ENCODE peak calls at places on chromosome 7, in five cellular contexts. One of them, this sample, is unnamed.

GRCh38 chr7:26653966-26654365 is 210.4 kb downstream of the SKAP2 start:
- DNase-seq in stimulated activated CD4-positive, alpha-beta T cell treated with anti-CD3 and anti-CD28 coated beads, Interleukin-12 subunit alpha, Interleukin-12 subunit beta, amount 100 ng/mL, for 4 hours: no peak
- DNase-seq in bronchial epithelial cell: no peak
- DNase-seq in NCI-H1417: no peak
- DNase-seq in activated naive CD4-positive, alpha-beta T cell: no peak
- DNase-seq in this sample: no peak

GRCh38 chr7:56447864-56448693 is 331.9 kb upstream of the NUPR2 start:
- DNase-seq in stimulated activated CD4-positive, alpha-beta T cell treated with anti-CD3 and anti-CD28 coated beads, Interleukin-12 subunit alpha, Interleukin-12 subunit beta, amount 100 ng/mL, for 4 hours: no peak
- DNase-seq in bronchial epithelial cell: no peak
- DNase-seq in NCI-H1417: no peak
- DNase-seq in activated naive CD4-positive, alpha-beta T cell: no peak
- DNase-seq in this sample: no peak

GRCh38 chr7:2432910-2433712 is 29.7 kb downstream of the CHST12 start:
- DNase-seq in stimulated activated CD4-positive, alpha-beta T cell treated with anti-CD3 and anti-CD28 coated beads, Interleukin-12 subunit alpha, Interleukin-12 subunit beta, amount 100 ng/mL, for 4 hours: no peak
- DNase-seq in bronchial epithelial cell: no peak
- DNase-seq in NCI-H1417: no peak
- DNase-seq in activated naive CD4-positive, alpha-beta T cell: no peak
- DNase-seq in this sample: no peak

GRCh38 chr7:5792268-5792667 is 10.8 kb upstream of the RNF216 start:
- DNase-seq in stimulated activated CD4-positive, alpha-beta T cell treated with anti-CD3 and anti-CD28 coated beads, Interleukin-12 subunit alpha, Interleukin-12 subunit beta, amount 100 ng/mL, for 4 hours: no peak
- DNase-seq in bronchial epithelial cell: no peak
- DNase-seq in NCI-H1417: no peak
- DNase-seq in activated naive CD4-positive, alpha-beta T cell: no peak
- DNase-seq in this sample: no peak

GRCh38 chr7:128879939-128880746 is 17.5 kb downstream of the ATP6V1F start:
- DNase-seq in stimulated activated CD4-positive, alpha-beta T cell treated with anti-CD3 and anti-CD28 coated beads, Interleukin-12 subunit alpha, Interleukin-12 subunit beta, amount 100 ng/mL, for 4 hours: no peak
- DNase-seq in bronchial epithelial cell: peak
- DNase-seq in NCI-H1417: peak
- DNase-seq in activated naive CD4-positive, alpha-beta T cell: no peak
- DNase-seq in this sample: no peak

GRCh38 chr7:1223196-1224092 is 9.2 kb upstream of the UNCX start:
- DNase-seq in stimulated activated CD4-positive, alpha-beta T cell treated with anti-CD3 and anti-CD28 coated beads, Interleukin-12 subunit alpha, Interleukin-12 subunit beta, amount 100 ng/mL, for 4 hours: no peak
- DNase-seq in bronchial epithelial cell: no peak
- DNase-seq in NCI-H1417: no peak
- DNase-seq in activated naive CD4-positive, alpha-beta T cell: no peak
- DNase-seq in this sample: no peak

GRCh38 chr7:14020339-14020900 is 31.0 kb upstream of the ETV1 start:
- DNase-seq in stimulated activated CD4-positive, alpha-beta T cell treated with anti-CD3 and anti-CD28 coated beads, Interleukin-12 subunit alpha, Interleukin-12 subunit beta, amount 100 ng/mL, for 4 hours: no peak
- DNase-seq in bronchial epithelial cell: peak
- DNase-seq in NCI-H1417: no peak
- DNase-seq in activated naive CD4-positive, alpha-beta T cell: no peak
- DNase-seq in this sample: no peak

GRCh38 chr7:25944777-25945176 is 207.2 kb upstream of the NFE2L3 start:
- DNase-seq in stimulated activated CD4-positive, alpha-beta T cell treated with anti-CD3 and anti-CD28 coated beads, Interleukin-12 subunit alpha, Interleukin-12 subunit beta, amount 100 ng/mL, for 4 hours: no peak
- DNase-seq in bronchial epithelial cell: no peak
- DNase-seq in NCI-H1417: no peak
- DNase-seq in activated naive CD4-positive, alpha-beta T cell: no peak
- DNase-seq in this sample: no peak

GRCh38 chr7:139118234-139118802 is 8.8 kb upstream of the ZC3HAV1 start:
- DNase-seq in stimulated activated CD4-positive, alpha-beta T cell treated with anti-CD3 and anti-CD28 coated beads, Interleukin-12 subunit alpha, Interleukin-12 subunit beta, amount 100 ng/mL, for 4 hours: no peak
- DNase-seq in bronchial epithelial cell: peak
- DNase-seq in NCI-H1417: no peak
- DNase-seq in activated naive CD4-positive, alpha-beta T cell: no peak
- DNase-seq in this sample: no peak

GRCh38 chr7:28096713-28097112 is 83.9 kb downstream of the JAZF1 start:
- DNase-seq in stimulated activated CD4-positive, alpha-beta T cell treated with anti-CD3 and anti-CD28 coated beads, Interleukin-12 subunit alpha, Interleukin-12 subunit beta, amount 100 ng/mL, for 4 hours: peak
- DNase-seq in bronchial epithelial cell: peak
- DNase-seq in NCI-H1417: peak
- DNase-seq in activated naive CD4-positive, alpha-beta T cell: no peak
- DNase-seq in this sample: no peak

GRCh38 chr7:3673524-3673923 is 372.5 kb downstream of the SDK1 start:
- DNase-seq in stimulated activated CD4-positive, alpha-beta T cell treated with anti-CD3 and anti-CD28 coated beads, Interleukin-12 subunit alpha, Interleukin-12 subunit beta, amount 100 ng/mL, for 4 hours: peak
- DNase-seq in bronchial epithelial cell: peak
- DNase-seq in NCI-H1417: no peak
- DNase-seq in activated naive CD4-positive, alpha-beta T cell: peak
- DNase-seq in this sample: no peak

GRCh38 chr7:115689941-115690340 is 340.6 kb downstream of the TFEC start:
- DNase-seq in stimulated activated CD4-positive, alpha-beta T cell treated with anti-CD3 and anti-CD28 coated beads, Interleukin-12 subunit alpha, Interleukin-12 subunit beta, amount 100 ng/mL, for 4 hours: no peak
- DNase-seq in bronchial epithelial cell: no peak
- DNase-seq in NCI-H1417: no peak
- DNase-seq in activated naive CD4-positive, alpha-beta T cell: no peak
- DNase-seq in this sample: no peak

GRCh38 chr7:33853361-33854062 is 51.8 kb upstream of the BMPER start:
- DNase-seq in stimulated activated CD4-positive, alpha-beta T cell treated with anti-CD3 and anti-CD28 coated beads, Interleukin-12 subunit alpha, Interleukin-12 subunit beta, amount 100 ng/mL, for 4 hours: no peak
- DNase-seq in bronchial epithelial cell: no peak
- DNase-seq in NCI-H1417: no peak
- DNase-seq in activated naive CD4-positive, alpha-beta T cell: no peak
- DNase-seq in this sample: no peak

GRCh38 chr7:135979674-135980660 is 2.8 kb upstream of the MTPN start:
- DNase-seq in stimulated activated CD4-positive, alpha-beta T cell treated with anti-CD3 and anti-CD28 coated beads, Interleukin-12 subunit alpha, Interleukin-12 subunit beta, amount 100 ng/mL, for 4 hours: no peak
- DNase-seq in bronchial epithelial cell: peak
- DNase-seq in NCI-H1417: no peak
- DNase-seq in activated naive CD4-positive, alpha-beta T cell: no peak
- DNase-seq in this sample: no peak

GRCh38 chr7:7108931-7109330 is 73.4 kb upstream of the C1GALT1 start:
- DNase-seq in stimulated activated CD4-positive, alpha-beta T cell treated with anti-CD3 and anti-CD28 coated beads, Interleukin-12 subunit alpha, Interleukin-12 subunit beta, amount 100 ng/mL, for 4 hours: no peak
- DNase-seq in bronchial epithelial cell: no peak
- DNase-seq in NCI-H1417: no peak
- DNase-seq in activated naive CD4-positive, alpha-beta T cell: no peak
- DNase-seq in this sample: no peak

GRCh38 chr7:2864204-2864985 is 20.3 kb upstream of the GNA12 start:
- DNase-seq in stimulated activated CD4-positive, alpha-beta T cell treated with anti-CD3 and anti-CD28 coated beads, Interleukin-12 subunit alpha, Interleukin-12 subunit beta, amount 100 ng/mL, for 4 hours: no peak
- DNase-seq in bronchial epithelial cell: peak
- DNase-seq in NCI-H1417: no peak
- DNase-seq in activated naive CD4-positive, alpha-beta T cell: no peak
- DNase-seq in this sample: no peak

GRCh38 chr7:13047061-13047460 is 359.6 kb downstream of the ARL4A start:
- DNase-seq in stimulated activated CD4-positive, alpha-beta T cell treated with anti-CD3 and anti-CD28 coated beads, Interleukin-12 subunit alpha, Interleukin-12 subunit beta, amount 100 ng/mL, for 4 hours: no peak
- DNase-seq in bronchial epithelial cell: no peak
- DNase-seq in NCI-H1417: no peak
- DNase-seq in activated naive CD4-positive, alpha-beta T cell: no peak
- DNase-seq in this sample: no peak

GRCh38 chr7:152860302-152860701 is 100.8 kb downstream of the ACTR3B start:
- DNase-seq in stimulated activated CD4-positive, alpha-beta T cell treated with anti-CD3 and anti-CD28 coated beads, Interleukin-12 subunit alpha, Interleukin-12 subunit beta, amount 100 ng/mL, for 4 hours: no peak
- DNase-seq in bronchial epithelial cell: no peak
- DNase-seq in NCI-H1417: no peak
- DNase-seq in activated naive CD4-positive, alpha-beta T cell: no peak
- DNase-seq in this sample: no peak

GRCh38 chr7:158976468-158976848 is 120.1 kb downstream of the DYNC2I1 start:
- DNase-seq in stimulated activated CD4-positive, alpha-beta T cell treated with anti-CD3 and anti-CD28 coated beads, Interleukin-12 subunit alpha, Interleukin-12 subunit beta, amount 100 ng/mL, for 4 hours: no peak
- DNase-seq in bronchial epithelial cell: no peak
- DNase-seq in NCI-H1417: no peak
- DNase-seq in activated naive CD4-positive, alpha-beta T cell: no peak
- DNase-seq in this sample: no peak

GRCh38 chr7:5419523-5420107 is 4.0 kb downstream of the TNRC18 start:
- DNase-seq in stimulated activated CD4-positive, alpha-beta T cell treated with anti-CD3 and anti-CD28 coated beads, Interleukin-12 subunit alpha, Interleukin-12 subunit beta, amount 100 ng/mL, for 4 hours: no peak
- DNase-seq in bronchial epithelial cell: no peak
- DNase-seq in NCI-H1417: no peak
- DNase-seq in activated naive CD4-positive, alpha-beta T cell: no peak
- DNase-seq in this sample: no peak

GRCh38 chr7:68078311-68078710 is 1081.7 kb downstream of the TYW1 start:
- DNase-seq in stimulated activated CD4-positive, alpha-beta T cell treated with anti-CD3 and anti-CD28 coated beads, Interleukin-12 subunit alpha, Interleukin-12 subunit beta, amount 100 ng/mL, for 4 hours: no peak
- DNase-seq in bronchial epithelial cell: no peak
- DNase-seq in NCI-H1417: no peak
- DNase-seq in activated naive CD4-positive, alpha-beta T cell: no peak
- DNase-seq in this sample: no peak

GRCh38 chr7:157943561-157943960 is 606.8 kb downstream of the DNAJB6 start:
- DNase-seq in stimulated activated CD4-positive, alpha-beta T cell treated with anti-CD3 and anti-CD28 coated beads, Interleukin-12 subunit alpha, Interleukin-12 subunit beta, amount 100 ng/mL, for 4 hours: no peak
- DNase-seq in bronchial epithelial cell: no peak
- DNase-seq in NCI-H1417: no peak
- DNase-seq in activated naive CD4-positive, alpha-beta T cell: no peak
- DNase-seq in this sample: no peak

GRCh38 chr7:47358357-47358756 is 223.6 kb downstream of the TNS3 start:
- DNase-seq in stimulated activated CD4-positive, alpha-beta T cell treated with anti-CD3 and anti-CD28 coated beads, Interleukin-12 subunit alpha, Interleukin-12 subunit beta, amount 100 ng/mL, for 4 hours: no peak
- DNase-seq in bronchial epithelial cell: no peak
- DNase-seq in NCI-H1417: no peak
- DNase-seq in activated naive CD4-positive, alpha-beta T cell: no peak
- DNase-seq in this sample: no peak

GRCh38 chr7:41478187-41478586 is 224.7 kb downstream of the INHBA start:
- DNase-seq in stimulated activated CD4-positive, alpha-beta T cell treated with anti-CD3 and anti-CD28 coated beads, Interleukin-12 subunit alpha, Interleukin-12 subunit beta, amount 100 ng/mL, for 4 hours: no peak
- DNase-seq in bronchial epithelial cell: no peak
- DNase-seq in NCI-H1417: no peak
- DNase-seq in activated naive CD4-positive, alpha-beta T cell: no peak
- DNase-seq in this sample: no peak

GRCh38 chr7:92246363-92247101 is 758 bp downstream of the ANKIB1 start:
- DNase-seq in stimulated activated CD4-positive, alpha-beta T cell treated with anti-CD3 and anti-CD28 coated beads, Interleukin-12 subunit alpha, Interleukin-12 subunit beta, amount 100 ng/mL, for 4 hours: peak
- DNase-seq in bronchial epithelial cell: peak
- DNase-seq in NCI-H1417: peak
- DNase-seq in activated naive CD4-positive, alpha-beta T cell: no peak
- DNase-seq in this sample: peak

GRCh38 chr7:29565634-29565981 is 2.0 kb downstream of the PRR15 start:
- DNase-seq in stimulated activated CD4-positive, alpha-beta T cell treated with anti-CD3 and anti-CD28 coated beads, Interleukin-12 subunit alpha, Interleukin-12 subunit beta, amount 100 ng/mL, for 4 hours: no peak
- DNase-seq in bronchial epithelial cell: no peak
- DNase-seq in NCI-H1417: no peak
- DNase-seq in activated naive CD4-positive, alpha-beta T cell: no peak
- DNase-seq in this sample: no peak

GRCh38 chr7:81111781-81112540 is 193.1 kb upstream of the SEMA3C start:
- DNase-seq in stimulated activated CD4-positive, alpha-beta T cell treated with anti-CD3 and anti-CD28 coated beads, Interleukin-12 subunit alpha, Interleukin-12 subunit beta, amount 100 ng/mL, for 4 hours: no peak
- DNase-seq in bronchial epithelial cell: no peak
- DNase-seq in NCI-H1417: no peak
- DNase-seq in activated naive CD4-positive, alpha-beta T cell: no peak
- DNase-seq in this sample: no peak

GRCh38 chr7:66403562-66403961 is 198.4 kb downstream of the TPST1 start:
- DNase-seq in stimulated activated CD4-positive, alpha-beta T cell treated with anti-CD3 and anti-CD28 coated beads, Interleukin-12 subunit alpha, Interleukin-12 subunit beta, amount 100 ng/mL, for 4 hours: no peak
- DNase-seq in bronchial epithelial cell: no peak
- DNase-seq in NCI-H1417: no peak
- DNase-seq in activated naive CD4-positive, alpha-beta T cell: no peak
- DNase-seq in this sample: no peak

GRCh38 chr7:88396295-88396947 is 89.7 kb upstream of the STEAP4 start:
- DNase-seq in stimulated activated CD4-positive, alpha-beta T cell treated with anti-CD3 and anti-CD28 coated beads, Interleukin-12 subunit alpha, Interleukin-12 subunit beta, amount 100 ng/mL, for 4 hours: no peak
- DNase-seq in bronchial epithelial cell: no peak
- DNase-seq in NCI-H1417: no peak
- DNase-seq in activated naive CD4-positive, alpha-beta T cell: no peak
- DNase-seq in this sample: no peak

GRCh38 chr7:150368884-150369739 is 490 bp downstream of the REPIN1 start:
- DNase-seq in stimulated activated CD4-positive, alpha-beta T cell treated with anti-CD3 and anti-CD28 coated beads, Interleukin-12 subunit alpha, Interleukin-12 subunit beta, amount 100 ng/mL, for 4 hours: peak
- DNase-seq in bronchial epithelial cell: no peak
- DNase-seq in NCI-H1417: peak
- DNase-seq in activated naive CD4-positive, alpha-beta T cell: peak
- DNase-seq in this sample: peak